ENCODE peak calls at places on chromosomes 1 and 21, in seven cellular contexts. A, D, J, P, F, I and T are unnamed samples.

GRCh38 chr1:178030452-178030851 is 60.6 kb upstream of the SEC16B start:
- DNase-seq in A (no peak), F (no peak), I (no peak), D (no peak), P (no peak), J (no peak), T (no peak)

GRCh38 chr1:38026592-38027200 is 14.2 kb downstream of the UTP11 start:
- DNase-seq in P (peak; percentile 77), J (peak; percentile 70), F (no peak), I (peak; percentile 58), D (peak; percentile 57), A (peak; percentile 77), T (no peak)

GRCh38 chr1:217040696-217041095 is 317.5 kb upstream of the ESRRG start:
- DNase-seq in P (no peak), F (no peak), A (no peak), I (no peak), D (peak; percentile 59), J (no peak), T (no peak)

GRCh38 chr1:109620396-109620817 is 770 bp downstream of the AMPD2 start:
- DNase-seq in I (peak; percentile 68), D (peak; percentile 62), A (peak; percentile 49), F (no peak), J (peak; percentile 85), P (peak; percentile 67), T (no peak)

GRCh38 chr21:40019076-40019475 is 151.8 kb downstream of the PCP4 start:
- DNase-seq in A (no peak), P (no peak), D (no peak), F (no peak), I (no peak), J (no peak), T (no peak)

GRCh38 chr1:9095818-9096217 is 26.4 kb upstream of the SLC2A5 start:
- DNase-seq in J (no peak), F (no peak), P (no peak), I (no peak), A (no peak), D (no peak), T (no peak)

GRCh38 chr1:182588460-182589396 is at the start of gene RNASEL:
- DNase-seq in I (peak; percentile 91), F (no peak), J (peak; percentile 94), A (peak; percentile 78), P (peak; percentile 85), D (peak; percentile 77), T (no peak)

GRCh38 chr1:88398338-88398737 is 285.7 kb upstream of the PKN2 start:
- DNase-seq in I (peak; percentile 88), D (no peak), A (no peak), J (no peak), F (no peak), P (no peak), T (no peak)

GRCh38 chr1:21669287-21670058 is at the start of gene RAP1GAP:
- DNase-seq in A (peak; percentile 61), F (no peak), D (no peak), I (no peak), J (peak; percentile 21), P (peak; percentile 71), T (no peak)

GRCh38 chr1:66617362-66617761 is 83.4 kb downstream of the SGIP1 start:
- DNase-seq in A (no peak), I (no peak), P (no peak), F (no peak), J (no peak), D (no peak), T (no peak)

GRCh38 chr1:245441699-245442098 is 286.9 kb downstream of the KIF26B start:
- DNase-seq in F (no peak), I (no peak), P (no peak), J (peak; percentile 43), D (no peak), A (no peak), T (no peak)

GRCh38 chr21:36437745-36438128 is 42.2 kb downstream of the CLDN14 start:
- DNase-seq in F (no peak), D (peak; percentile 97), A (no peak), P (no peak), I (peak; percentile 87), J (no peak), T (no peak)

GRCh38 chr1:154877370-154877974 is 7.4 kb upstream of the KCNN3 start:
- DNase-seq in J (peak; percentile 80), I (no peak), F (no peak), P (no peak), A (peak; percentile 17), D (peak; percentile 28), T (no peak)

GRCh38 chr21:35138665-35139381 is 89.7 kb upstream of the RUNX1 start:
- DNase-seq in F (no peak), P (no peak), A (no peak), I (peak; percentile 97), D (peak; percentile 95), J (peak; percentile 54), T (no peak)

GRCh38 chr1:107547363-107548155 is 406.7 kb downstream of the NTNG1 start:
- DNase-seq in J (no peak), D (no peak), I (peak; percentile 69), P (no peak), A (no peak), F (no peak), T (no peak)

GRCh38 chr1:3746784-3747521 is 5.3 kb upstream of the CCDC27 start:
- DNase-seq in D (peak; percentile 55), P (peak; percentile 91), I (peak; percentile 75), A (peak; percentile 97), F (peak; percentile 70), J (peak; percentile 73), T (peak; percentile 70)

GRCh38 chr1:176469450-176469985 is 6.5 kb downstream of the PAPPA2 start:
- DNase-seq in D (peak; percentile 7), A (no peak), P (peak; percentile 85), I (peak; percentile 41), F (no peak), J (peak; percentile 6), T (no peak)

GRCh38 chr1:208254862-208255261 is 10.7 kb upstream of the PLXNA2 start:
- DNase-seq in J (peak; percentile 45), P (no peak), I (peak; percentile 94), F (no peak), D (peak; percentile 52), A (no peak), T (no peak)

GRCh38 chr1:58248067-58248466 is 298.5 kb downstream of the OMA1 start:
- DNase-seq in P (no peak), F (no peak), D (no peak), A (no peak), J (no peak), I (no peak), T (no peak)

GRCh38 chr1:112581530-112582192 is 37.3 kb downstream of the ST7L start:
- DNase-seq in F (no peak), J (no peak), I (peak; percentile 29), A (no peak), P (no peak), D (peak; percentile 23), T (no peak)

GRCh38 chr1:92695104-92695503 is 89.8 kb downstream of the EVI5 start:
- DNase-seq in J (no peak), A (no peak), D (peak; percentile 66), P (no peak), I (no peak), F (no peak), T (no peak)

GRCh38 chr1:213649373-213649772 is 338.4 kb upstream of the PROX1 start:
- DNase-seq in I (no peak), A (no peak), D (no peak), P (peak; percentile 7), J (no peak), F (no peak), T (no peak)

DNA sequence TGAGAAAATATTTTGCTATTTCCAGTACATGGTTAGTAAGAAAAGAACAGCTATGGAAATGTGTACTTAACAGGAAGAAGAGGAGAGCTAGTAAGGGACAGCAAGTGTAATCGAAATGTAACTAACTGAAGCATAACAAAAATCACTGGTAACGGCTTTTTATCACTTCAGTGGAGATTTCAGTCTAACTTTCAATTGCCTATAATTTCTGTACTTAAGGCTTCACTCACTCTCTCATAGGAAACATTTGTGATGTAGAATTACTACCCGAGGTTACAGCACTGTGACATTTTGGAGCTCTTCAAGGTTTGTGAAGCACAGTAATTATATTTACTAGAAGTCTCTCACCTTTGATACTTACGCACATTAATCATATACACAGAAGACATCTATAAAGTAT is 1119.1 kb downstream of the AMY1C start:
- DNase-seq in D (no peak), P (no peak), I (no peak), A (no peak), F (no peak), J (peak; percentile 1), T (no peak)
- H3K23ac ChIP-seq in D (no peak overlapping the region), P (no peak overlapping the region), I (no peak overlapping the region), A (no peak overlapping the region), F (no peak overlapping the region), J (no peak overlapping the region), T (no peak overlapping the region)

GRCh38 chr1:207036865-207037264 is 4.3 kb upstream of the C1orf116 start:
- DNase-seq in I (no peak), D (no peak), P (no peak), F (no peak), A (no peak), J (no peak), T (no peak)
- H3K23ac ChIP-seq in I (no peak overlapping the region), D (no peak overlapping the region), P (no peak overlapping the region), F (no peak overlapping the region), A (no peak overlapping the region), J (no peak overlapping the region), T (no peak overlapping the region)

DNA sequence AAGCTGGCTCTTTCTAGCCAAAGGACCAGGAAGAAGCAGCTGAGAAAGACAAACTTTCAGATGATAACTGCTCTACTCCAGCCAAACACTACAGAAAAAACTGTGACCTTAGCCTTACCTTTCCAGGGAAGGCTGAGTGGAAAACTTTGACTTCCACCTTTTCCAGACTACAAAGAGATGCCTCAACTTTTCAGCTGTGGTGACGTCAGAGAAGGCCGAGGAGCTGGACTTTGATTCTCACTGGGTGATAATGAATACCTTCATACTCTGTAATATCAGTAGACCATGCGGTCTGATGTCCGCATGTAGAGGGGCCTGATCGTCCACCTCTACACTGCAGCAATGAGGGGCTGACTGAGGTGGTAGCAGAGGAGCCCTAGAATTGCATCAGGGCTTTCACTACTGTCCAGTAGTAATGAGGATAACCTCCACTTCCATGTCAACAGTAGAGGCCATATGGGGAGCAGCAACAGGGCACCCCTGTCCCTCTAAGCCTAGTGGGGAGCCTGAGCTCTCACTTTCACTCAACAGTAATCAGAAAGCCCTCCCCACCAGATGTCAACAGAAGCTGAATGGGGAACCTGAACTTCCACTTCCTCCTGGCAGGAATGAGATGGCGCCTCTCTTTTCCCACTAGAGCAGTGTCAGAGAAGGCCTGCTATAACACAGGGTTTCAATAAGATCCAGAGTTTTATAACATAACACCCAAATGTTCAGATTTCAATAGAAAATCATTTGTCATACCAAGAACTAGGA is 28.4 kb upstream of the PADI1 start:
- DNase-seq in P (no peak), I (peak; percentile 72), D (no peak), A (no peak), F (no peak), J (no peak), T (no peak)
- H3K23ac ChIP-seq in P (no peak overlapping the region), I (no peak overlapping the region), D (no peak overlapping the region), A (no peak overlapping the region), F (no peak overlapping the region), J (no peak overlapping the region), T (no peak overlapping the region)

DNA sequence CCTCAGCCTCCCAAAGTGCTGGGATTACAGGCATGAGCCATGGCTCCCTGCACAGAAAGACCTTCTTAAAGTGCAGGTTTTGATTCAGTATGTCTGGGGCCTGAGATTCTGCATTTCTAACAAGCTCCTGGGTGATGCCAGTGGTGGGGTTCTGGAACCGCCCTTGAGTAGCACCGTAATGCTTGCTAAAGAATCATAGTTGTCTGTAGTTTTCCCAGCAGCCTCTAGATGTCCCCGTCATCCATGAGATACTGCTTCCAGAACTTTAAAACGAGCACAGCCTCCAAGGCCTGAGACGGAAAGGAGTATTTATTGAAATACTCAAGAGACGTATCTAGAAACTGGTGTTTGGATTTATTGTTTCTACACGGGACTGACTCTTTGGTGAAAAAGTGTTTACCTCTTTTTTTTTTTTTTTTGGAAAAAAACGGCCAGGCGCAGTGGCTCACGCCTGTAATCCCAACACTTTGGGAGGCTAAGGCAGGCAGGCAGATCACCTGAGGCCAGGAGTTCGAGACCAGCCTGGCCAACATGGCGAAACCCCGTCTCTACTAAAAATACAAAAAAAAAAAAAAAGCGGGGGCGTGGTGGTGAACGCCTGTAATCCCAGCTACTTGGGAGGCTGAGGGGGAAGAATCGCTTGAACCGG is 2.6 kb upstream of the TOR3A start:
- DNase-seq in A (peak; percentile 51), D (peak; percentile 81), I (peak; percentile 90), F (no peak), J (peak; percentile 85), P (peak; percentile 85), T (peak; percentile 49)
- H3K23ac ChIP-seq in A (no peak overlapping the region), D (no peak overlapping the region), I (no peak overlapping the region), F (no peak overlapping the region), J (no peak overlapping the region), P (no peak overlapping the region), T (no peak overlapping the region)